ENCODE peak calls at places on chromosomes 7 and 10, in six cellular contexts. G, H, C, J, F and B are unnamed samples.

GRCh38 chr10:89744021-89744420 is 42.6 kb downstream of the KIF20B start:
- DNase-seq in F (no peak), C (no peak), G (peak), J (no peak), H (no peak), B (no peak)

GRCh38 chr7:77457779-77458178 is 41.6 kb upstream of the GSAP start:
- DNase-seq in H (no peak), G (no peak), C (peak), J (no peak), F (peak), B (no peak)

GRCh38 chr7:22725585-22725984 is 1.4 kb upstream of the IL6 start:
- DNase-seq in H (peak), C (peak), F (peak), G (peak), J (no peak), B (peak)

GRCh38 chr10:128421731-128422130 is 295.5 kb upstream of the MKI67 start:
- DNase-seq in H (no peak), G (no peak), F (no peak), C (peak), J (no peak), B (no peak)

GRCh38 chr7:124764847-124765400 is 668 bp downstream of the GPR37 start:
- DNase-seq in J (no peak), F (no peak), H (no peak), G (peak), C (no peak), B (no peak)

GRCh38 chr7:117946201-117946633 is 73.0 kb upstream of the CTTNBP2 start:
- DNase-seq in J (no peak), G (peak), F (no peak), C (no peak), H (no peak), B (no peak)

GRCh38 chr10:116970050-116970449 is 34.9 kb downstream of the SHTN1 start:
- DNase-seq in C (no peak), F (no peak), J (no peak), G (no peak), H (no peak), B (no peak)

GRCh38 chr7:30437823-30438574 is 40.6 kb downstream of the NOD1 start:
- DNase-seq in H (no peak), J (no peak), G (no peak), C (no peak), F (no peak), B (no peak)

GRCh38 chr10:102546606-102547310 is 43.0 kb downstream of the SUFU start:
- DNase-seq in J (no peak), H (no peak), G (peak), F (no peak), C (no peak), B (no peak)

GRCh38 chr10:88755753-88756152 is 4.1 kb upstream of the LIPN start:
- DNase-seq in F (no peak), H (no peak), J (no peak), C (no peak), G (no peak), B (no peak)

GRCh38 chr10:67612577-67613537 is 83.1 kb downstream of the CTNNA3 start:
- DNase-seq in C (no peak), H (no peak), F (no peak), G (peak), J (peak), B (no peak)

GRCh38 chr7:47804767-47805545 is 143.3 kb downstream of the PKD1L1 start:
- DNase-seq in F (no peak), J (no peak), H (no peak), G (peak), C (no peak), B (no peak)

GRCh38 chr7:16357921-16358320 is 63.4 kb downstream of the CRPPA start:
- DNase-seq in C (no peak), J (no peak), F (no peak), G (no peak), H (no peak), B (no peak)

GRCh38 chr10:89296227-89296648 is 5.6 kb upstream of the IFIT2 start:
- DNase-seq in H (no peak), J (no peak), C (no peak), F (no peak), G (peak), B (no peak)

GRCh38 chr10:35765039-35765662 is 123.1 kb upstream of the FZD8 start:
- DNase-seq in H (peak), J (no peak), F (no peak), G (no peak), C (no peak), B (no peak)

GRCh38 chr10:31929986-31930675 is 1.5 kb upstream of the ARHGAP12 start:
- DNase-seq in H (no peak), C (no peak), F (no peak), G (no peak), J (no peak), B (no peak)

GRCh38 chr10:624605-625334 is 64.7 kb downstream of the DIP2C start:
- DNase-seq in J (no peak), G (peak), H (peak), C (peak), F (no peak), B (peak)

GRCh38 chr10:110901954-110902819 is 16.8 kb downstream of the BBIP1 start:
- DNase-seq in H (no peak), F (peak), J (no peak), C (no peak), G (peak), B (no peak)

GRCh38 chr7:151623766-151624165 is 104.1 kb upstream of the RHEB start:
- DNase-seq in H (no peak), F (no peak), G (peak), C (no peak), J (no peak), B (no peak)

GRCh38 chr7:56495165-56495564 is 378.9 kb upstream of the NUPR2 start:
- DNase-seq in H (no peak), G (no peak), C (no peak), J (no peak), F (no peak), B (no peak)

GRCh38 chr10:94358480-94358879 is 4.3 kb downstream of the NOC3L start:
- DNase-seq in F (no peak), H (no peak), C (peak), G (peak), J (no peak), B (no peak)

GRCh38 chr7:74572301-74573090 is 85.0 kb upstream of the GTF2I start:
- DNase-seq in J (no peak), H (no peak), F (no peak), C (no peak), G (no peak), B (no peak)

GRCh38 chr10:11245510-11245909 is 227.8 kb downstream of the CELF2 start:
- DNase-seq in C (no peak), J (peak), H (peak), F (no peak), G (no peak), B (no peak)

GRCh38 chr10:11245981-11246590 is 228.4 kb downstream of the CELF2 start:
- DNase-seq in C (no peak), F (no peak), J (no peak), H (no peak), G (no peak), B (no peak)

GRCh38 chr10:11243425-11244222 is 226.0 kb downstream of the CELF2 start:
- DNase-seq in C (no peak), J (no peak), G (peak), F (no peak), H (no peak), B (no peak)

GRCh38 chr10:11245095-11245479 is 227.4 kb downstream of the CELF2 start:
- DNase-seq in J (no peak), G (no peak), F (no peak), C (no peak), H (no peak), B (no peak)

DNA sequence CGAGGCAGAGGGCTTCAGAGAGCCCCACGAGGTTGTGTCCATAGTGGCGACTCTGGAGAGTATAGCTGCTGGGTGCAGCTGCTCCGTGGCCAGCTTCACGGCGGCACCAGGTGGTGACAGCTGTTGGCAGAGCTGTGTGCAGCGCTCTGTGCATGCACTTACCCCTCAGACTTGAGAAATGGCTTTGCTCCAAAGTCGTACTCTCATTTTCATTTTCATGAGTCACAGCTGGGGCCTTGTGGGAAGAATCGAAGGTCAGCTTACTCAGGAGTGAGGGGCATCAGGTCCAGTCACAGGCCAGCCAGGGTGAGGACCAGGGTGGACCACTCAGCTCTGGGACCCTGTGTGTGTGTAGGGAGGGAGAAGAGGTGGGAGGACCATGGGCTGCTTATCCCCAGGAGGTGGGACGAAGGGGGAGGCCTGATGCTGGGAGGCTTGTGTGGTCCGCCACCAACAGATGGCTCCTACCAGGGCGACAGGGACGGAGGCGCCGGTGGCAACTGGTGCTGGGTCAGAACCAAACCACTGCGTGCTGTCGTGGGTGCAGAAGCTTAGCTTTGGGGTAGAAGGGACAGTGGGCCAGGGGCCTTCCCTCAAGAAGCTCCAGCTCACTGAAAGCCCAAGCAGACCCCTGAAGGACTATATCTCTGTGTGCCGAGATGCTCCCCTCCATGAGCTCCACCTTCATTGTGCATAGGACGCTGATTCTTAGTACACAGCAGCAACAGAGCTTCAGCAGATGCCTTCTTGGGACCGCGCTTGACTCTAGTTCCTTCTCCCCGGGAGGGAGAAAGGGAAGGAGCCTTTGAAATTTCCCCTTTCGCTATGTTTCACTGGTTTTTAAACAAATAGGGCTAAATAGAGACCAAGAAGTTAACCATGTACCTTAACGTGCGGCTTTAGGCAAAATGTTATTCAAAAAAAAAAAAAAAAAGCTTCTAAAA is 225.0 kb downstream of the CELF2 start:
- DNase-seq in C (no peak), J (peak), H (no peak), F (no peak), G (peak), B (no peak)
- TF ChIP-seq BHLHE40 in C (no peak), J (no peak), H (no peak), F (no peak), G (no peak), B (no peak)

DNA sequence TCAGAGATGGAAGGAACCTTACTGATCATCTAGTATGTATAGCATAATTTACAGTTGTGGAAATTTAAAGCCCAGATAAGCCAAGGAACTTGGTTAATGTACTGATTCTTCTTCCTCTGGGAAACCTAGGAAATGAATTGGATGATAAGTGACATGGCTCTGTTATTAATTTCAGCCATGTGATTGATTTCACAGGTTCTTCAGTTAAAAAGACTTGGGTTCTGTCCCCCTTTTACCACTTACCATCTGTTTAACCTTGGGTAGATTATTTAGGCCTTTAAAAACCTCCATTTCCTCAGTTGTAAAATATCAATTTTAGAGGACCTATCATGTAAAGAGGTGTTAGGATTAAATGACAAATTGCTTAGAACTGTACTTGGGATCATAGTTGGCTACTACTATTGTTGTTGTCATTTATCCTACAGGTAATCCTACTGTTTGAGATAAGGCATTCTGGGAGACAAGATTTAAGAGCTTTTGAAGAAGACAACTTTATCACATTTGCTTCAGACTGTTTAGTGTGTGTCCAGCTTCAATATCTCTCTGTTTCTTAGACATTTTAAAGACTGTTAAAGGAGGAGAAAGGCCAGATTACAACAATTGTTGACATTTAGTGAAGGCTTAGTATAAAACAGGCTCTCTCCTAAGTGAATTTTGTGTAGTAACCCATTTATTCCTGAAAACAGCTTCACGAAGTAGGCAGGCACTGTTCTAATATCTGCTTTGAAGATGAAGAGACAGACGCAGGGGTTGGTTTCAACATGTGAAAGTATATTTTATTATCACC is 997.1 kb upstream of the C7orf33 start:
- DNase-seq in C (no peak), F (no peak), G (no peak), J (no peak), H (no peak), B (no peak)
- TF ChIP-seq BHLHE40 in C (no peak), F (no peak), G (no peak), J (no peak), H (no peak), B (no peak)

GRCh38 chr7:76165973-76166403 is 35.7 kb upstream of the SRRM3 start:
- DNase-seq in F (no peak), J (no peak), H (no peak), G (no peak), C (no peak), B (no peak)
- TF ChIP-seq BHLHE40 in F (no peak), J (no peak), H (no peak), G (no peak), C (no peak), B (no peak)

GRCh38 chr7:45181286-45181960 is 23.8 kb downstream of the RAMP3 start:
- DNase-seq in C (no peak), F (no peak), H (no peak), G (no peak), J (no peak), B (no peak)
- TF ChIP-seq BHLHE40 in C (no peak), F (no peak), H (no peak), G (no peak), J (no peak), B (no peak)

DNA sequence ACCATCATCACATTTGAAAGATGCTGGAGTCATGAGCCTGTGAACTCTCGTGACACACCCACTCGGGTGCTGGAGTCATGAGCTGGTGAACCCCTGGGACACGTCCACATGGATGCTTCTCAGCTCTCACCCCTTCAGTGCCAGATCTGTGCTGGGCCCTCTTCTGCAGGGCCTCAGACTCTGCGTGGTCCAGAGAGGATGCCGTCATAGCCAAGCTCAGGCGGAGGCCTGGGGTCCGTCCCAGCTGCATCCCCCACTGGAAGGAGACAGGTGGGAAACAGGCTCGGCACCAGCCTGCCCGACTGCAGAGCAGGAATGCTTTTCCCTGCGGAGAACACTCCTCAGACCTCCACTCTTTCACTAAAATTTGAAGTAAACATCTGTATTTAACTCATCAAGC is 156.5 kb upstream of the PPP2R2D start:
- DNase-seq in H (no peak), F (no peak), G (no peak), C (no peak), J (no peak), B (no peak)
- TF ChIP-seq BHLHE40 in H (no peak), F (no peak), G (no peak), C (no peak), J (no peak), B (no peak)

DNA sequence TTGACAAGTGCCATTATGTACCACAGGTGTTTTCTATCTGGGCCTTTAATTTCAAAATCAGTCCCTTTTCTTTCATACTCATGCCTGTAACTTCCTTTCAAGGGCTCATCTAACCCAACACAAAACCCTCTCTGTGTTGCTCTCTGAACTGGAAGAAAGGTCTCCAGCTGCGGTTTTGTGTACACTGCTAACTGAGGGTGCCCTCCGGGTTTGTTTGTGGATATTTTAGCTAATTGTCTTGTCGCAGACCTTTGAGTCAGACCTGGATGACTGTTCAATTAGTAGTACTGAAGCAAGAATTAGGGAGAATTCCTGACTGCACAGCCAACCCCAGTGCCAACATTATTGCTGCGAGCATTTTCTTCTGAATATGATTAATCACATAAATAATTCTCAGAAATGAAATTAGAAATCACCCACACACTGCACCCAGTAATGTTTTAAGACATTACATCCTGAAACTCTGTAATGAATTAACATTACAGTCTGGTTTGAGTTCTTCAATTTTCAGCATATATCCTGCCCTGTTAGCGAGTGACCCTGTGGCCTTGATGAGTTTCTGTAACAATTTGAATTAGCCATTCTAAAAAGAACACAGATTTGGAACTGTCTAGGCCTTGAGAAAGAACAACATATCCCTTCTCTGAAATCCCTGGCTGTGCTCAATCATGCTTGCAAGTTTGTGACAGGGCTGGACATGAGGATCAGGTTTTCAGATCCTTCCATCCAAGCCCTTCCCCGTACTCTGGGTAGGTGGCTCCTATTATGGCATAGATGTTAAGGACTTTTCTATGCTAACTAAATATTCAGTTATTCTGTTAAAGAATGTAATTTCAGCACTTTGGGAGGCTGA is 460.1 kb downstream of the PLXDC2 start:
- DNase-seq in J (no peak), C (peak), H (no peak), G (no peak), F (no peak), B (no peak)
- TF ChIP-seq BHLHE40 in J (no peak), C (no peak), H (no peak), G (no peak), F (no peak), B (no peak)

GRCh38 chr7:149741629-149742028 is 31.8 kb downstream of the ZNF467 start:
- DNase-seq in J (no peak), C (no peak), H (no peak), G (no peak), F (no peak), B (no peak)
- TF ChIP-seq BHLHE40 in J (no peak), C (no peak), H (no peak), G (no peak), F (no peak), B (no peak)

GRCh38 chr10:97179731-97180366 is 5.9 kb downstream of the SLIT1 start:
- DNase-seq in J (no peak), G (no peak), F (no peak), C (peak), H (peak), B (no peak)
- TF ChIP-seq BHLHE40 in J (no peak), G (no peak), F (no peak), C (no peak), H (no peak), B (no peak)

DNA sequence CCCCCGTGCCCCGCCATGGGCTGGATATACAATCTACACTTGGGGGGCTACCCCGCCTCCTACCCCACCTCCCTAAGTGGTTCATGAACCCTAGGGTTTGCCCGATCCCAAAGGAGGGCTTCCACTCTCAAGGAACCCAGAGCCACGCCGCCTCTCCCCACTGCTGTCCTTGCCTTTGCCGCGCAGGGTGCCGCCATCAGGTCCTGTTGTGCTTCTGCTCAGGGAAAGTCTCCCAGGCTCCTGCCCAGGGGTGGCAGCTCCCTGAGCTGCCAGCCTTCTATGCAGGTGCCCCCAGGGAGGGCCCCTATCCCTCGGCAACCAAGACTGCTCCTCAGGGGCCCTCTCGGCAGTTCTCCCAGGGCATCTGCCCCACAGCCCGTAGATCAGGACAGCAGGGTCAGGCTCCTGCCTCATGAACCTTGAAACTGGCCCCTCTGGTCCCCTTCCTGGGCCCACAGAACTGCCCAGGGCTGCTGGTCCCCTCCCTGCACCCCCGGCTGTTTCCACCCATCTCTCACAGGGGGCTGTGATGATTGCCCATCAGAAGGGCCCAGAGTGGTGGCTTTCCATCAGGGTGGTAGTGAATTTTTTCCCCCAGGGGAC is 13.0 kb upstream of the PCBD1 start:
- DNase-seq in G (no peak), F (no peak), H (no peak), J (no peak), C (no peak), B (no peak)
- TF ChIP-seq BHLHE40 in G (no peak), F (no peak), H (no peak), J (no peak), C (no peak), B (no peak)